ENCODE peak calls at places on chromosomes 6 and 20, in five cellular contexts. One of them, this sample, is unnamed.

GRCh38 chr20:61941721-61942405 is 123.8 kb downstream of the TAF4 start:
- DNase-seq in prostate gland: no peak
- DNase-seq in tibial artery: peak
- DNase-seq in CD4-positive, alpha-beta T cell: no peak
- DNase-seq in left ventricle myocardium inferior: peak
- DNase-seq in this sample: peak

GRCh38 chr20:3788685-3789155 is 2.2 kb upstream of the CENPB start:
- DNase-seq in prostate gland: no peak
- DNase-seq in tibial artery: no peak
- DNase-seq in CD4-positive, alpha-beta T cell: no peak
- DNase-seq in left ventricle myocardium inferior: no peak
- DNase-seq in this sample: no peak

GRCh38 chr6:139468178-139468577 is 93.7 kb upstream of the CITED2 start:
- DNase-seq in prostate gland: no peak
- DNase-seq in tibial artery: no peak
- DNase-seq in CD4-positive, alpha-beta T cell: no peak
- DNase-seq in left ventricle myocardium inferior: no peak
- DNase-seq in this sample: no peak

GRCh38 chr6:38350882-38351281 is 288.8 kb downstream of the BTBD9 start:
- DNase-seq in prostate gland: no peak
- DNase-seq in tibial artery: no peak
- DNase-seq in CD4-positive, alpha-beta T cell: no peak
- DNase-seq in left ventricle myocardium inferior: no peak
- DNase-seq in this sample: no peak

GRCh38 chr6:16704706-16705402 is 56.4 kb downstream of the ATXN1 start:
- DNase-seq in prostate gland: no peak
- DNase-seq in tibial artery: no peak
- DNase-seq in CD4-positive, alpha-beta T cell: no peak
- DNase-seq in left ventricle myocardium inferior: no peak
- DNase-seq in this sample: no peak

GRCh38 chr20:18750735-18751134 is 62.8 kb upstream of the SCP2D1 start:
- DNase-seq in prostate gland: no peak
- DNase-seq in tibial artery: no peak
- DNase-seq in CD4-positive, alpha-beta T cell: no peak
- DNase-seq in left ventricle myocardium inferior: no peak
- DNase-seq in this sample: no peak

GRCh38 chr6:11632795-11633511 is 95.4 kb downstream of the TMEM170B start:
- DNase-seq in prostate gland: no peak
- DNase-seq in tibial artery: no peak
- DNase-seq in CD4-positive, alpha-beta T cell: no peak
- DNase-seq in left ventricle myocardium inferior: no peak
- DNase-seq in this sample: no peak

GRCh38 chr6:38459291-38459690 is 180.4 kb downstream of the BTBD9 start:
- DNase-seq in prostate gland: no peak
- DNase-seq in tibial artery: no peak
- DNase-seq in CD4-positive, alpha-beta T cell: no peak
- DNase-seq in left ventricle myocardium inferior: no peak
- DNase-seq in this sample: no peak

GRCh38 chr20:25043499-25044260 is 14.3 kb downstream of the ACSS1 start:
- DNase-seq in prostate gland: no peak
- DNase-seq in tibial artery: no peak
- DNase-seq in CD4-positive, alpha-beta T cell: no peak
- DNase-seq in left ventricle myocardium inferior: no peak
- DNase-seq in this sample: no peak
- H3K27ac ChIP-seq in prostate gland: peak
- H3K27ac ChIP-seq in tibial artery: peak
- H3K27ac ChIP-seq in CD4-positive, alpha-beta T cell: peak
- H3K27ac ChIP-seq in left ventricle myocardium inferior: peak
- H3K27ac ChIP-seq in this sample: peak

DNA sequence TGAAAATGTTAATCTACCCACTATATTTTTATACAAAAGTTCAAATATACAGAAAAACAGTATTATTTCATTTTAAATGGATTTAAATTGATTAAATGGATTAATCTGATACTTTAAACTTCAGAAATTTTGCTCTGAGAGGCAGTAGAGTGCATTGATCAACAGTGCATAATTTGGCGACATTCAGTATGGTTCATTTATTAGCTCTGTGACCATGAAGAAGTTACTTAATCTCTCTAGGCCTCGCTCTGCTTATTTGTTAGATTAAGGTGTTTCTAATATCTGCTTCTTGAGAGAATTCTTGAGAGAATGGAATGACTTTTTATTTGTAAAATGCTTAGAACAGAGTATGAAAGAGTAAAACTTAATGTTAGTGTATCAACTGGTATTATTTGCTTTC is 8.9 kb downstream of the PDE7B start:
- DNase-seq in prostate gland: no peak
- DNase-seq in tibial artery: no peak
- DNase-seq in CD4-positive, alpha-beta T cell: no peak
- DNase-seq in left ventricle myocardium inferior: no peak
- DNase-seq in this sample: no peak
- H3K27ac ChIP-seq in prostate gland: no peak
- H3K27ac ChIP-seq in tibial artery: no peak
- H3K27ac ChIP-seq in CD4-positive, alpha-beta T cell: no peak
- H3K27ac ChIP-seq in left ventricle myocardium inferior: no peak
- H3K27ac ChIP-seq in this sample: no peak

DNA sequence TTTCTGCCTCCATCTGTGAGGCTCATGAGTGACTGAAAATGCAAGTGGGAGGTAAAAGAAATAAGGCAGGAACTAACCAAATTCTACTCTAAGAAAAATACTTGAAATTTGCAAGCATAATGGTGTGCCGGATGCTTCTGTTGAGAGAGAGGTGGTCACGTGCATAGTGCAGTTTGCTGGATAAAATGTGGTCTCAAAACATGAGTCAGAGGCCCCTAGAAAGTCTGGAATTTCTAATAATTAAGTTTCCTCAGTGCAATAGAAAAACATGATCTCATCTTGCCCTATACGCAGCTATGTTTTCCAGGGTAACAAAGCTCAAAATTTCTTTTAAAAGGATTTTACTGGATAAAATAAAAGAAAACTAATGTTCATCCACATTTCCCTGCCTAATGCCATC is 351.8 kb upstream of the ARID1B start:
- DNase-seq in prostate gland: no peak
- DNase-seq in tibial artery: no peak
- DNase-seq in CD4-positive, alpha-beta T cell: no peak
- DNase-seq in left ventricle myocardium inferior: no peak
- DNase-seq in this sample: no peak
- H3K27ac ChIP-seq in prostate gland: no peak
- H3K27ac ChIP-seq in tibial artery: peak
- H3K27ac ChIP-seq in CD4-positive, alpha-beta T cell: no peak
- H3K27ac ChIP-seq in left ventricle myocardium inferior: peak
- H3K27ac ChIP-seq in this sample: no peak

GRCh38 chr20:48831702-48832422 is 4.1 kb upstream of the PREX1 start:
- DNase-seq in prostate gland: no peak
- DNase-seq in tibial artery: peak
- DNase-seq in CD4-positive, alpha-beta T cell: no peak
- DNase-seq in left ventricle myocardium inferior: peak
- DNase-seq in this sample: peak
- H3K27ac ChIP-seq in prostate gland: no peak
- H3K27ac ChIP-seq in tibial artery: peak
- H3K27ac ChIP-seq in CD4-positive, alpha-beta T cell: no peak
- H3K27ac ChIP-seq in left ventricle myocardium inferior: peak
- H3K27ac ChIP-seq in this sample: peak

DNA sequence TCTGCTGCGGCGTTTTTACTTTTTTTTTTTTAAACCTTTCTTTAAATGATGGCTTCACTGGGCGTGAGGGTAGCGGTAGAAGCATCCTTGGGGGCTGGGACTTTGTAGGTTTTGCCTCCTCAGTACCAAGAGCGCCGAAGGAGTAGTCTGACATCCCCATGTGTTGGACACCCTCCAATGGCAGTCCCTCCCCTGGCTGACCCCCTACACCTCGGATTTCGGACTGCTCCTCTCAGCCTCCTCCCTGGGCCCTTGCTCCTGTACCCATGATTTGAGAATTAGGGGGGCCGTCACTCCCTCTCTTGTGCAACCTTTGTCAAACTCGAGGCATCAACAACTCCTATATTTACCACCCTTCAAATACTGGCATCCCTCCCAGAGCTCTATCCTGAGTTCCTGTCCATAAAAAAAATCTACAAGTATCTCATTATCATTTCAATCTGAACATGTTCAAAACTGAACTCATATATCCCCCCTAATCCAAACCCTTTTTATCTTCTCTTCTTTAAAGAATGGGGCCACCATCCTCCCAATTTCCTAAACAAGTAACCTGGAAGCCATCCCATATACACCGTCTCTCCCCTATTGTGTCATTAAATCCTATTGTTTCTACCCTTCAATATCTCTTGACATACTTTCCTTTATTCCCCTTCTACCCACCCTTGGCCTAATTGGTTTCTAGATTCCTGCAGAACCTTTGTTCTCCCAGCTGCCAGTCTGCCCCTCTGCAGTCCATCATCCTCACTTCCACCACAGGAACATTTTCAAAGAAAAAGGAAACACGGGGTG is 1.2 kb upstream of the ARFGEF3 start:
- DNase-seq in prostate gland: peak
- DNase-seq in tibial artery: no peak
- DNase-seq in CD4-positive, alpha-beta T cell: no peak
- DNase-seq in left ventricle myocardium inferior: no peak
- DNase-seq in this sample: no peak
- H3K27ac ChIP-seq in prostate gland: peak
- H3K27ac ChIP-seq in tibial artery: no peak
- H3K27ac ChIP-seq in CD4-positive, alpha-beta T cell: no peak
- H3K27ac ChIP-seq in left ventricle myocardium inferior: no peak
- H3K27ac ChIP-seq in this sample: no peak

DNA sequence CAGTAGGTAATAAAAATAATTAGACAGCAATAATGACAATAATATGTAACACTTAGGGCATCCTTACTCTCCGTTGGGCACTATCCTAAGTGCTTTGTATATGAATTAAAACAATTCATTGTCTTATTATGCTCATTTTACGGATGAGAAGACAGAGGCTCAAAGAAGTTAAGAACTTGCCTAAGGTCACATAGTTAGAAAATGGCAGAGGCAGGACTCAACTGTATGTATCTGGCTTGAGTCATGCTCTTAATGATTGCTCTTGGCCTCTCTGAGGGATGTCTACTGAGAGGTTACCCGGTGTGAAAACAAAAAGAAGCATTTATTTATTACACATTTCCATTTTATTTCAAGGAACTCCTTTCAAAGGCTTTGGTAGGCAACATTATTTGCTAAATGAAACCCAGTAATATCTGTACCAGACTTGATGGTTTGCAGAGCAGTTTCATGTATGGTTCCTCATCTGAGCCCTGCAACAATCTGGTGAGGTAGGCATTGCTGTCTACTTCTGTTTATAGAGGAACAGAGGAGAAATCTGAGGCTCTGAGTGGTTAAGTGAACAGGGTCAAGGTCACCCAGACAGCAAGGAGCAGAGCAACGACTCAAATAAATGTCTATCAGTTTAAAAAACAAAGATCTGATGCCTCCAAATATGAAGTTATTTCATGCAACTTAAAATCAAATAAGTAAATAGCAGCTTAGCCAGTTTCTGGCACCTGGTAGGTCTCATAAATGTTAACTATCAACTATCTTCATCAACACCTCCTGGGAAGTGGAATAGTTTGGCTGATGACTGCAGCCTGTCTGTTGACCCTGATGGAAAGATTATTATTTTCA is 4.2 kb upstream of the PARD6B start:
- DNase-seq in prostate gland: no peak
- DNase-seq in tibial artery: no peak
- DNase-seq in CD4-positive, alpha-beta T cell: no peak
- DNase-seq in left ventricle myocardium inferior: no peak
- DNase-seq in this sample: no peak
- H3K27ac ChIP-seq in prostate gland: no peak
- H3K27ac ChIP-seq in tibial artery: no peak
- H3K27ac ChIP-seq in CD4-positive, alpha-beta T cell: no peak
- H3K27ac ChIP-seq in left ventricle myocardium inferior: no peak
- H3K27ac ChIP-seq in this sample: no peak

This sample was measured in sigmoid colon.